ENCODE peak calls at places on chromosomes 5 and 9, in eight cellular contexts. G is Ammon's horn; X is small intestine; B is NCI-H345; K is fibroblast of the aortic adventitia; U is left ventricle myocardium inferior; T is T-helper 1 cell; Z is activated CD8-positive, alpha-beta memory T cell treated with anti-CD3 and anti-CD28 coated beads for 48 hours. E is an unnamed sample.

GRCh38 chr9:35162605-35163315 is 951 bp downstream of the UNC13B start:
- DNase-seq in G (peak), X (peak), B (no peak), K (peak), U (no peak), T (no peak), Z (no peak), E (no peak)

GRCh38 chr5:122420126-122420525 is 108.1 kb downstream of the SNCAIP start:
- DNase-seq in G (no peak), X (no peak), B (no peak), K (no peak), U (no peak), T (no peak), Z (no peak), E (no peak)

GRCh38 chr5:81893961-81894360 is 77.9 kb upstream of the ATG10 start:
- DNase-seq in G (no peak), X (no peak), B (no peak), K (no peak), U (no peak), T (no peak), Z (no peak), E (no peak)

GRCh38 chr5:14133394-14133793 is 9.7 kb upstream of the TRIO start:
- DNase-seq in G (no peak), X (no peak), B (no peak), K (no peak), U (no peak), T (no peak), Z (no peak), E (no peak)

GRCh38 chr5:141529873-141530272 is 41.0 kb downstream of the PCDHGC5 start:
- DNase-seq in G (no peak), X (no peak), B (no peak), K (no peak), U (no peak), T (no peak), Z (no peak), E (no peak)

GRCh38 chr9:129307227-129307970 is 129.3 kb upstream of the IER5L start:
- DNase-seq in G (no peak), X (no peak), B (peak), K (no peak), U (no peak), T (no peak), Z (no peak), E (no peak)

GRCh38 chr5:181173420-181174342 is 26.3 kb downstream of the OR2V2 start:
- DNase-seq in G (no peak), X (peak), B (no peak), K (no peak), U (no peak), T (peak), Z (peak), E (peak)

GRCh38 chr5:64207978-64208377 is 42.3 kb downstream of the RNF180 start:
- DNase-seq in G (no peak), X (peak), B (peak), K (peak), U (no peak), T (no peak), Z (no peak), E (no peak)

GRCh38 chr5:170257370-170257769 is 24.6 kb downstream of the C5orf58 start:
- DNase-seq in G (no peak), X (no peak), B (no peak), K (no peak), U (no peak), T (no peak), Z (no peak), E (no peak)

GRCh38 chr5:112965733-112966306 is 10.8 kb upstream of the DCP2 start:
- DNase-seq in G (no peak), X (no peak), B (no peak), K (no peak), U (no peak), T (no peak), Z (no peak), E (no peak)

GRCh38 chr5:109921735-109922395 is 232.1 kb downstream of the MAN2A1 start:
- DNase-seq in G (no peak), X (no peak), B (peak), K (no peak), U (peak), T (peak), Z (no peak), E (no peak)

GRCh38 chr5:134226441-134227192 is 744 bp upstream of the PPP2CA start:
- DNase-seq in G (no peak), X (peak), B (peak), K (peak), U (no peak), T (peak), Z (no peak), E (no peak)